ENCODE peak calls at places on chromosomes 13 and 19, in eight cellular contexts. One of them, this sample, is unnamed.

GRCh38 chr19:54133312-54133956 is 4.1 kb upstream of the CNOT3 start:
- DNase-seq in AG10803: peak
- DNase-seq in mucosa of descending colon: no peak
- DNase-seq in brain microvascular endothelial cell: no peak
- DNase-seq in AG09319: peak
- DNase-seq in A673: peak
- DNase-seq in AG04450: peak
- DNase-seq in IMR-90: no peak
- DNase-seq in this sample: no peak

GRCh38 chr13:78562237-78562889 is 41.0 kb downstream of the POU4F1 start:
- DNase-seq in mucosa of descending colon: no peak
- DNase-seq in A673: no peak
- DNase-seq in AG10803: no peak
- DNase-seq in AG04450: no peak
- DNase-seq in IMR-90: no peak
- DNase-seq in brain microvascular endothelial cell: no peak
- DNase-seq in AG09319: no peak
- DNase-seq in this sample: no peak

GRCh38 chr19:55088543-55089265 is 13.0 kb downstream of the EPS8L1 start:
- DNase-seq in brain microvascular endothelial cell: peak
- DNase-seq in mucosa of descending colon: peak
- DNase-seq in AG09319: no peak
- DNase-seq in AG04450: peak
- DNase-seq in A673: peak
- DNase-seq in IMR-90: peak
- DNase-seq in AG10803: peak
- DNase-seq in this sample: peak

GRCh38 chr19:36257512-36257876 is 42.6 kb downstream of the ZNF146 start:
- DNase-seq in mucosa of descending colon: no peak
- DNase-seq in A673: peak
- DNase-seq in AG04450: no peak
- DNase-seq in AG09319: no peak
- DNase-seq in AG10803: no peak
- DNase-seq in IMR-90: no peak
- DNase-seq in brain microvascular endothelial cell: no peak
- DNase-seq in this sample: no peak

GRCh38 chr19:39566064-39566463 is 26.1 kb upstream of the EID2 start:
- DNase-seq in AG10803: no peak
- DNase-seq in mucosa of descending colon: no peak
- DNase-seq in AG09319: no peak
- DNase-seq in AG04450: no peak
- DNase-seq in IMR-90: no peak
- DNase-seq in brain microvascular endothelial cell: no peak
- DNase-seq in A673: no peak
- DNase-seq in this sample: no peak

GRCh38 chr19:44596428-44597130 is 16.8 kb upstream of the IGSF23 start:
- DNase-seq in mucosa of descending colon: no peak
- DNase-seq in AG04450: no peak
- DNase-seq in brain microvascular endothelial cell: no peak
- DNase-seq in IMR-90: no peak
- DNase-seq in AG10803: no peak
- DNase-seq in A673: no peak
- DNase-seq in AG09319: no peak
- DNase-seq in this sample: no peak

GRCh38 chr19:447816-448546 is 12.9 kb downstream of the SHC2 start:
- DNase-seq in AG10803: no peak
- DNase-seq in AG04450: no peak
- DNase-seq in AG09319: no peak
- DNase-seq in IMR-90: no peak
- DNase-seq in brain microvascular endothelial cell: no peak
- DNase-seq in mucosa of descending colon: no peak
- DNase-seq in A673: no peak
- DNase-seq in this sample: no peak

GRCh38 chr13:109448629-109449028 is 337.8 kb downstream of the IRS2 start:
- DNase-seq in brain microvascular endothelial cell: no peak
- DNase-seq in AG04450: no peak
- DNase-seq in AG09319: no peak
- DNase-seq in A673: no peak
- DNase-seq in mucosa of descending colon: no peak
- DNase-seq in IMR-90: no peak
- DNase-seq in AG10803: no peak
- DNase-seq in this sample: no peak

GRCh38 chr13:113397606-113398425 is 33.9 kb upstream of the GRTP1 start:
- DNase-seq in AG10803: no peak
- DNase-seq in AG09319: no peak
- DNase-seq in brain microvascular endothelial cell: no peak
- DNase-seq in IMR-90: no peak
- DNase-seq in AG04450: no peak
- DNase-seq in A673: no peak
- DNase-seq in mucosa of descending colon: no peak
- DNase-seq in this sample: no peak

GRCh38 chr19:6723108-6723618 is 2.7 kb upstream of the C3 start:
- DNase-seq in A673: peak
- DNase-seq in brain microvascular endothelial cell: no peak
- DNase-seq in AG09319: no peak
- DNase-seq in mucosa of descending colon: peak
- DNase-seq in IMR-90: peak
- DNase-seq in AG10803: peak
- DNase-seq in AG04450: no peak
- DNase-seq in this sample: no peak

GRCh38 chr19:3360494-3361383 is 5.6 kb upstream of the NFIC start:
- DNase-seq in A673: peak
- DNase-seq in AG09319: no peak
- DNase-seq in AG10803: no peak
- DNase-seq in brain microvascular endothelial cell: no peak
- DNase-seq in IMR-90: no peak
- DNase-seq in mucosa of descending colon: peak
- DNase-seq in AG04450: no peak
- DNase-seq in this sample: peak

DNA sequence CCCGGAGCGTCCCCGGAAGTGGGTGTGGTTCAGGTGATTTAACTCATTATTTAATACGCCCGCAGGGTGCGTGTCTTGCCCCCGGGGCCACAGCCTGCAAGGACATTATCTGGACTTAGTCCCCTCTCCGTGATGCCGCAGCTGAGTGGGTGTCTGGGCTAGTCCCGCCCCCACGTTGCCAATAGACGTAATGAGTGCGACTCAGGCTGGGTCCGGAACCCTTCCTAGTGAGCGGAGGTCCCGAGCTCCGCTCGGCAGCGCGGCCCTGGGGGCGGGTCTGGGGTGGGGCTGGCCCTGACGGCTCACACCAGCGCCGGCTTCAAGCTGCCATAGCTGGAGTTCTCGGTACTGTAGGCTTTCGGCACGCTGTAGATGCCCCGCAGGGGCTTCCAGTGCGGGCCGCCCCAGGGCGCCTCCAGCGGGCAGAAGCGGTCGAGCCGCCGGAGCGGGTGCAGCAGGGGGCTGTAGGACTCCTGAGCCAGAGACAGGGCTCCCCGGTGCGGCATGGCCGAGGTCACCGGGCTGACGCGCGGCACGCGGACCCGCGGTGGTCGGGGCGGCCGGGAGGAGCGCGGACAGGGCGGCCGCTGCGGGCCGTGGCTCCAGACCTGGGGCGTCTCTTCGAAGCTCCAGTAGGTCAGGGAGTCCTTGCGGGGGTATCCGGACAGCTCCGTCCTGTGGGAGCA is 918 bp upstream of the LHB start:
- DNase-seq in AG04450: no peak
- DNase-seq in mucosa of descending colon: peak
- DNase-seq in IMR-90: peak
- DNase-seq in A673: peak
- DNase-seq in AG10803: peak
- DNase-seq in AG09319: no peak
- DNase-seq in brain microvascular endothelial cell: peak
- DNase-seq in this sample: peak
- TF ChIP-seq CTCF in AG04450: peak
- TF ChIP-seq CTCF in mucosa of descending colon: peak
- TF ChIP-seq CTCF in IMR-90: peak
- TF ChIP-seq CTCF in A673: peak
- TF ChIP-seq CTCF in AG10803: peak
- TF ChIP-seq CTCF in AG09319: peak
- TF ChIP-seq CTCF in brain microvascular endothelial cell: peak
- TF ChIP-seq CTCF in this sample: peak

GRCh38 chr13:36736119-36736726 is 62.4 kb downstream of the SERTM1 start:
- DNase-seq in AG10803: peak
- DNase-seq in AG04450: peak
- DNase-seq in IMR-90: peak
- DNase-seq in mucosa of descending colon: no peak
- DNase-seq in brain microvascular endothelial cell: peak
- DNase-seq in AG09319: peak
- DNase-seq in A673: peak
- DNase-seq in this sample: peak
- TF ChIP-seq CTCF in AG10803: peak
- TF ChIP-seq CTCF in AG04450: peak
- TF ChIP-seq CTCF in IMR-90: peak
- TF ChIP-seq CTCF in mucosa of descending colon: peak
- TF ChIP-seq CTCF in brain microvascular endothelial cell: peak
- TF ChIP-seq CTCF in AG09319: peak
- TF ChIP-seq CTCF in A673: peak
- TF ChIP-seq CTCF in this sample: peak

DNA sequence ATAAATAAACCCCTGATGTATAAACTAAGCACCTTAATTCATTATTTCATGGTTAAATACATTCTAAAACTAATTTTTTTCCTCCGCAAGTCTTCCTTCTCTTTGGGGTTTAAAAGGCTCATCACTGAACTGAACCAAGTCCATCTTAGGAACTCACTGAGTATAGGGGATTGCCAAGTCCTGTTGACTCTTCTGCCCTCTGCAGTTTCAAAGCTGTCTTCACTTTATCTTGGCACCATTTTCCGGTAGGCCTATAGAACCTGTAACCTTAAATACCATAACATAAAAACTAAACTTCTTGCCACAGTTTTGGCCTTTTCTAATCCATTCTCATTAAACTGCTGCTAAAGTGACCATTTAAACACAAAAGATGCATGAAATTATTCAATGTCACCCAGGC is 66.5 kb upstream of the USPL1 start:
- DNase-seq in AG04450: no peak
- DNase-seq in AG09319: no peak
- DNase-seq in brain microvascular endothelial cell: no peak
- DNase-seq in IMR-90: peak
- DNase-seq in A673: peak
- DNase-seq in mucosa of descending colon: no peak
- DNase-seq in AG10803: peak
- DNase-seq in this sample: peak
- TF ChIP-seq CTCF in AG04450: peak
- TF ChIP-seq CTCF in AG09319: peak
- TF ChIP-seq CTCF in brain microvascular endothelial cell: peak
- TF ChIP-seq CTCF in IMR-90: peak
- TF ChIP-seq CTCF in A673: peak
- TF ChIP-seq CTCF in mucosa of descending colon: no peak
- TF ChIP-seq CTCF in AG10803: peak
- TF ChIP-seq CTCF in this sample: peak

GRCh38 chr19:50878851-50879250 is 5.6 kb downstream of the KLK2 start:
- DNase-seq in AG10803: no peak
- DNase-seq in AG04450: no peak
- DNase-seq in brain microvascular endothelial cell: no peak
- DNase-seq in IMR-90: no peak
- DNase-seq in A673: no peak
- DNase-seq in AG09319: no peak
- DNase-seq in mucosa of descending colon: no peak
- DNase-seq in this sample: no peak

GRCh38 chr19:50880241-50880640 is 7.0 kb downstream of the KLK2 start:
- DNase-seq in brain microvascular endothelial cell: no peak
- DNase-seq in A673: no peak
- DNase-seq in IMR-90: no peak
- DNase-seq in AG04450: no peak
- DNase-seq in AG10803: no peak
- DNase-seq in mucosa of descending colon: no peak
- DNase-seq in AG09319: no peak
- DNase-seq in this sample: no peak

GRCh38 chr19:50877338-50877737 is 4.1 kb downstream of the KLK2 start:
- DNase-seq in IMR-90: no peak
- DNase-seq in AG09319: no peak
- DNase-seq in mucosa of descending colon: no peak
- DNase-seq in AG10803: no peak
- DNase-seq in A673: no peak
- DNase-seq in AG04450: no peak
- DNase-seq in brain microvascular endothelial cell: no peak
- DNase-seq in this sample: no peak

GRCh38 chr19:50882188-50882587 is 8.9 kb downstream of the KLK2 start:
- DNase-seq in AG04450: no peak
- DNase-seq in mucosa of descending colon: no peak
- DNase-seq in AG09319: no peak
- DNase-seq in AG10803: no peak
- DNase-seq in IMR-90: no peak
- DNase-seq in brain microvascular endothelial cell: no peak
- DNase-seq in A673: no peak
- DNase-seq in this sample: no peak
- TF ChIP-seq CTCF in AG04450: no peak
- TF ChIP-seq CTCF in mucosa of descending colon: no peak
- TF ChIP-seq CTCF in AG09319: no peak
- TF ChIP-seq CTCF in AG10803: no peak
- TF ChIP-seq CTCF in IMR-90: no peak
- TF ChIP-seq CTCF in brain microvascular endothelial cell: no peak
- TF ChIP-seq CTCF in A673: peak
- TF ChIP-seq CTCF in this sample: peak

DNA sequence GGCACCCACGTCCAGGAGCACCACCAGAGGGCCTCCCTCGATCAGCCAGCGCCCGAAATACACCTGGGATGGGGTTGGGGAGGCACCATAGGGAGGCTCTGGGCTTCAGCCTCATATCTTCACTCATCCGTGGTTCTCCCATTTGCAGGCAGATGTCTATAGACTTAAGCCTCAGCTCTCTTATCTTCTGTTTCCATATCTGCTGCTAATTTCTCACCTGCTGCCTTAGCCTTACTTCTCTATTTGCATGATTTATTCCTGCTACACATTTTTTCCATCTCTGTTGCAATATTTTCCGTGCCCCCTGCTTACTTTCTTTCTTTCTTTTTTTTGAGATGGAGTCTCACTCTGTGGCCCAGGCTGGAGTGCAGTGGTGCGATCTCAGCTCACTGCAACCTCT is 5.8 kb downstream of the GYS1 start:
- DNase-seq in IMR-90: no peak
- DNase-seq in A673: no peak
- DNase-seq in AG10803: no peak
- DNase-seq in mucosa of descending colon: no peak
- DNase-seq in AG04450: no peak
- DNase-seq in AG09319: no peak
- DNase-seq in brain microvascular endothelial cell: no peak
- DNase-seq in this sample: no peak
- TF ChIP-seq CTCF in IMR-90: no peak
- TF ChIP-seq CTCF in A673: no peak
- TF ChIP-seq CTCF in AG10803: no peak
- TF ChIP-seq CTCF in mucosa of descending colon: no peak
- TF ChIP-seq CTCF in AG04450: no peak
- TF ChIP-seq CTCF in AG09319: no peak
- TF ChIP-seq CTCF in brain microvascular endothelial cell: no peak
- TF ChIP-seq CTCF in this sample: no peak

DNA sequence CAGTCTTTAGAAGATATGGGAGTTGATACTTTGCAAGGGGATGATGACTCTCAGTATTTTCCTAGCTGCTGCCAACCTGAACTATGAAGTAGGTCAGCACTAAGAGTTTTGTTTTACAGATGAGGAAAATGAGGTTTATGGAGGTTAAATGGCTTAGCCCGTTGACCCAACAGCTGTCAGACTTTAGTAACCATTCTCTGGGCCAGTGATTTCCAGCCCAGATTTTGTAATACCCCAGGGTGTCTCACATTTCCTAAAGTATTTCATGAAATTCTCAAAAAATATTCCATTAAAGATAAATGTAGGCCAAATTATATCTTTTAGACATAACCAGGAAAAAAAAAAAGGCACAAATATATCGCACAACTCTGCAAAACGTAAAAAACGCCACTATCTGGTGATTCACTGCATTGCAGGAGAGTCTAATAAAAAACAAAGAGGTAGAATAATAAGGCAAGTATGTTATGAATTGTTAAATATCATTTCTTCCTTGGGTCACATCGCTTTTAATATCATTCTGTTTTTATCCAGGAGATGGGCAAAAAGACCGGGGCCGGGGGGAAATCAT is 112.5 kb downstream of the DACH1 start:
- DNase-seq in IMR-90: no peak
- DNase-seq in A673: no peak
- DNase-seq in AG10803: no peak
- DNase-seq in mucosa of descending colon: no peak
- DNase-seq in brain microvascular endothelial cell: no peak
- DNase-seq in AG09319: no peak
- DNase-seq in AG04450: no peak
- DNase-seq in this sample: no peak
- TF ChIP-seq CTCF in IMR-90: no peak
- TF ChIP-seq CTCF in A673: peak
- TF ChIP-seq CTCF in AG10803: no peak
- TF ChIP-seq CTCF in mucosa of descending colon: no peak
- TF ChIP-seq CTCF in brain microvascular endothelial cell: no peak
- TF ChIP-seq CTCF in AG09319: peak
- TF ChIP-seq CTCF in AG04450: no peak
- TF ChIP-seq CTCF in this sample: no peak